ENCODE peak calls at places on chromosomes 6 and 20, in five cellular contexts. One of them, this sample, is unnamed.

GRCh38 chr20:24684421-24684871 is 215.0 kb downstream of the SYNDIG1 start:
- DNase-seq in stimulated activated CD4-positive, alpha-beta T cell treated with anti-CD3 and anti-CD28 coated beads, Interleukin-15, amount 100 ng/mL, for 1 hour: no peak
- DNase-seq in HS-27A: no peak
- DNase-seq in HEK293T: no peak
- DNase-seq in neural crest cell: no peak
- DNase-seq in this sample: no peak

GRCh38 chr20:34713194-34713943 is 9.2 kb downstream of the TP53INP2 start:
- DNase-seq in stimulated activated CD4-positive, alpha-beta T cell treated with anti-CD3 and anti-CD28 coated beads, Interleukin-15, amount 100 ng/mL, for 1 hour: no peak
- DNase-seq in HS-27A: peak
- DNase-seq in HEK293T: no peak
- DNase-seq in neural crest cell: no peak
- DNase-seq in this sample: peak

GRCh38 chr6:154805288-154805911 is 72.2 kb downstream of the SCAF8 start:
- DNase-seq in stimulated activated CD4-positive, alpha-beta T cell treated with anti-CD3 and anti-CD28 coated beads, Interleukin-15, amount 100 ng/mL, for 1 hour: no peak
- DNase-seq in HS-27A: peak
- DNase-seq in HEK293T: peak
- DNase-seq in neural crest cell: no peak
- DNase-seq in this sample: no peak

GRCh38 chr20:28562510-28562898 is 2695.0 kb upstream of the DEFB115 start:
- DNase-seq in stimulated activated CD4-positive, alpha-beta T cell treated with anti-CD3 and anti-CD28 coated beads, Interleukin-15, amount 100 ng/mL, for 1 hour: no peak
- DNase-seq in HS-27A: no peak
- DNase-seq in HEK293T: no peak
- DNase-seq in neural crest cell: no peak
- DNase-seq in this sample: peak

GRCh38 chr6:54980511-54981275 is 134.1 kb downstream of the FAM83B start:
- DNase-seq in stimulated activated CD4-positive, alpha-beta T cell treated with anti-CD3 and anti-CD28 coated beads, Interleukin-15, amount 100 ng/mL, for 1 hour: no peak
- DNase-seq in HS-27A: peak
- DNase-seq in HEK293T: no peak
- DNase-seq in neural crest cell: no peak
- DNase-seq in this sample: no peak

GRCh38 chr6:107729098-107729497 is 95.0 kb downstream of the SCML4 start:
- DNase-seq in stimulated activated CD4-positive, alpha-beta T cell treated with anti-CD3 and anti-CD28 coated beads, Interleukin-15, amount 100 ng/mL, for 1 hour: no peak
- DNase-seq in HS-27A: no peak
- DNase-seq in HEK293T: peak
- DNase-seq in neural crest cell: no peak
- DNase-seq in this sample: no peak

GRCh38 chr6:169190144-169190584 is 63.5 kb downstream of the THBS2 start:
- DNase-seq in stimulated activated CD4-positive, alpha-beta T cell treated with anti-CD3 and anti-CD28 coated beads, Interleukin-15, amount 100 ng/mL, for 1 hour: no peak
- DNase-seq in HS-27A: no peak
- DNase-seq in HEK293T: no peak
- DNase-seq in neural crest cell: no peak
- DNase-seq in this sample: no peak

GRCh38 chr6:104591573-104592334 is 268.0 kb downstream of the HACE1 start:
- DNase-seq in stimulated activated CD4-positive, alpha-beta T cell treated with anti-CD3 and anti-CD28 coated beads, Interleukin-15, amount 100 ng/mL, for 1 hour: no peak
- DNase-seq in HS-27A: no peak
- DNase-seq in HEK293T: no peak
- DNase-seq in neural crest cell: no peak
- DNase-seq in this sample: no peak

GRCh38 chr6:15137086-15137485 is 108.8 kb upstream of the JARID2 start:
- DNase-seq in stimulated activated CD4-positive, alpha-beta T cell treated with anti-CD3 and anti-CD28 coated beads, Interleukin-15, amount 100 ng/mL, for 1 hour: no peak
- DNase-seq in HS-27A: no peak
- DNase-seq in HEK293T: no peak
- DNase-seq in neural crest cell: no peak
- DNase-seq in this sample: no peak

GRCh38 chr6:136927313-136927712 is 5.2 kb downstream of the SLC35D3 start:
- DNase-seq in stimulated activated CD4-positive, alpha-beta T cell treated with anti-CD3 and anti-CD28 coated beads, Interleukin-15, amount 100 ng/mL, for 1 hour: no peak
- DNase-seq in HS-27A: no peak
- DNase-seq in HEK293T: peak
- DNase-seq in neural crest cell: no peak
- DNase-seq in this sample: peak

GRCh38 chr20:52217689-52218395 is 26.3 kb upstream of the ZFP64 start:
- DNase-seq in stimulated activated CD4-positive, alpha-beta T cell treated with anti-CD3 and anti-CD28 coated beads, Interleukin-15, amount 100 ng/mL, for 1 hour: no peak
- DNase-seq in HS-27A: no peak
- DNase-seq in HEK293T: no peak
- DNase-seq in neural crest cell: no peak
- DNase-seq in this sample: no peak

GRCh38 chr6:127999032-127999431 is 98.2 kb upstream of the THEMIS start:
- DNase-seq in stimulated activated CD4-positive, alpha-beta T cell treated with anti-CD3 and anti-CD28 coated beads, Interleukin-15, amount 100 ng/mL, for 1 hour: no peak
- DNase-seq in HS-27A: no peak
- DNase-seq in HEK293T: no peak
- DNase-seq in neural crest cell: no peak
- DNase-seq in this sample: no peak

GRCh38 chr20:35539756-35540212 is 2.1 kb upstream of the ERGIC3 start:
- DNase-seq in stimulated activated CD4-positive, alpha-beta T cell treated with anti-CD3 and anti-CD28 coated beads, Interleukin-15, amount 100 ng/mL, for 1 hour: no peak
- DNase-seq in HS-27A: no peak
- DNase-seq in HEK293T: peak
- DNase-seq in neural crest cell: peak
- DNase-seq in this sample: no peak

GRCh38 chr20:25282034-25282781 is 34.3 kb downstream of the PYGB start:
- DNase-seq in stimulated activated CD4-positive, alpha-beta T cell treated with anti-CD3 and anti-CD28 coated beads, Interleukin-15, amount 100 ng/mL, for 1 hour: no peak
- DNase-seq in HS-27A: no peak
- DNase-seq in HEK293T: no peak
- DNase-seq in neural crest cell: no peak
- DNase-seq in this sample: no peak

GRCh38 chr6:28864321-28864923 is 59.4 kb downstream of the TRIM27 start:
- DNase-seq in stimulated activated CD4-positive, alpha-beta T cell treated with anti-CD3 and anti-CD28 coated beads, Interleukin-15, amount 100 ng/mL, for 1 hour: peak
- DNase-seq in HS-27A: no peak
- DNase-seq in HEK293T: no peak
- DNase-seq in neural crest cell: no peak
- DNase-seq in this sample: no peak

GRCh38 chr6:40928302-40928701 is 110.7 kb downstream of the UNC5CL start:
- DNase-seq in stimulated activated CD4-positive, alpha-beta T cell treated with anti-CD3 and anti-CD28 coated beads, Interleukin-15, amount 100 ng/mL, for 1 hour: no peak
- DNase-seq in HS-27A: no peak
- DNase-seq in HEK293T: no peak
- DNase-seq in neural crest cell: no peak
- DNase-seq in this sample: no peak

GRCh38 chr20:47711046-47711752 is 74.1 kb downstream of the SULF2 start:
- DNase-seq in stimulated activated CD4-positive, alpha-beta T cell treated with anti-CD3 and anti-CD28 coated beads, Interleukin-15, amount 100 ng/mL, for 1 hour: no peak
- DNase-seq in HS-27A: no peak
- DNase-seq in HEK293T: no peak
- DNase-seq in neural crest cell: no peak
- DNase-seq in this sample: no peak

GRCh38 chr6:147548930-147549475 is 40.5 kb downstream of the SAMD5 start:
- DNase-seq in stimulated activated CD4-positive, alpha-beta T cell treated with anti-CD3 and anti-CD28 coated beads, Interleukin-15, amount 100 ng/mL, for 1 hour: no peak
- DNase-seq in HS-27A: no peak
- DNase-seq in HEK293T: no peak
- DNase-seq in neural crest cell: no peak
- DNase-seq in this sample: no peak

GRCh38 chr6:90478278-90478677 is 108.6 kb downstream of the MAP3K7 start:
- DNase-seq in stimulated activated CD4-positive, alpha-beta T cell treated with anti-CD3 and anti-CD28 coated beads, Interleukin-15, amount 100 ng/mL, for 1 hour: no peak
- DNase-seq in HS-27A: no peak
- DNase-seq in HEK293T: peak
- DNase-seq in neural crest cell: no peak
- DNase-seq in this sample: no peak

GRCh38 chr6:152748843-152749242 is 1.8 kb upstream of the VIP start:
- DNase-seq in stimulated activated CD4-positive, alpha-beta T cell treated with anti-CD3 and anti-CD28 coated beads, Interleukin-15, amount 100 ng/mL, for 1 hour: no peak
- DNase-seq in HS-27A: no peak
- DNase-seq in HEK293T: no peak
- DNase-seq in neural crest cell: no peak
- DNase-seq in this sample: peak

GRCh38 chr20:2799271-2799670 is 1.2 kb downstream of the CPXM1 start:
- DNase-seq in stimulated activated CD4-positive, alpha-beta T cell treated with anti-CD3 and anti-CD28 coated beads, Interleukin-15, amount 100 ng/mL, for 1 hour: no peak
- DNase-seq in HS-27A: no peak
- DNase-seq in HEK293T: no peak
- DNase-seq in neural crest cell: no peak
- DNase-seq in this sample: no peak

GRCh38 chr6:141103246-141103645 is 1029.5 kb upstream of the GJE1 start:
- DNase-seq in stimulated activated CD4-positive, alpha-beta T cell treated with anti-CD3 and anti-CD28 coated beads, Interleukin-15, amount 100 ng/mL, for 1 hour: no peak
- DNase-seq in HS-27A: no peak
- DNase-seq in HEK293T: no peak
- DNase-seq in neural crest cell: no peak
- DNase-seq in this sample: no peak